ENCODE peak calls at places on chromosomes 13 and 19, in ten cellular contexts. G is cardiac septum; X is A549; I is HT1080; M is upper lobe of left lung; E is A172; N is tibial artery; K is ecto neural progenitor cell; A is CD8-positive, alpha-beta T cell; Y is SW480. Q is an unnamed sample.

GRCh38 chr19:2213799-2214198 is 22.3 kb downstream of the PLEKHJ1 start:
- DNase-seq in Y (no peak), A (no peak), N (no peak), M (peak), I (no peak), K (no peak), G (no peak), X (no peak), E (no peak), Q (no peak)

GRCh38 chr13:27792393-27793218 is at the start of gene GSX1:
- DNase-seq in G (peak), K (peak), N (peak), E (peak), X (peak), Y (no peak), A (peak), M (peak), I (peak), Q (peak)

GRCh38 chr13:113639661-113640262 is 18.2 kb downstream of the ATP4B start:
- DNase-seq in A (no peak), E (no peak), M (no peak), I (no peak), X (no peak), G (peak), Y (no peak), K (no peak), N (no peak), Q (no peak)

GRCh38 chr13:46751811-46752635 is 44.9 kb downstream of the ESD start:
- DNase-seq in A (peak), X (no peak), Y (no peak), M (no peak), G (no peak), N (no peak), I (peak), K (no peak), E (peak), Q (peak)

GRCh38 chr19:31099470-31100190 is 249.6 kb downstream of the TSHZ3 start:
- DNase-seq in M (no peak), G (no peak), K (no peak), I (no peak), N (no peak), A (no peak), E (peak), X (no peak), Y (no peak), Q (no peak)

GRCh38 chr13:46132109-46132508 is 27.3 kb upstream of the CPB2 start:
- DNase-seq in I (no peak), G (no peak), N (no peak), X (no peak), K (no peak), E (no peak), M (no peak), Y (no peak), A (no peak), Q (no peak)

GRCh38 chr19:54451331-54451871 is 2.4 kb downstream of the LENG8 start:
- DNase-seq in I (no peak), N (no peak), X (no peak), A (no peak), E (peak), M (no peak), G (no peak), Y (no peak), K (no peak), Q (peak)

GRCh38 chr13:110639935-110640334 is 24.6 kb downstream of the NAXD start:
- DNase-seq in K (no peak), X (no peak), M (no peak), I (no peak), Y (no peak), G (no peak), E (no peak), N (no peak), A (no peak), Q (no peak)

GRCh38 chr13:75263741-75264407 is 218.1 kb downstream of the TBC1D4 start:
- DNase-seq in E (peak), Y (peak), K (no peak), M (no peak), X (no peak), G (no peak), I (peak), A (no peak), N (no peak), Q (no peak)

GRCh38 chr13:92602560-92602959 is 624.0 kb upstream of the GPC6 start:
- DNase-seq in M (no peak), N (no peak), A (no peak), K (no peak), G (no peak), E (no peak), X (no peak), Y (no peak), I (peak), Q (no peak)

GRCh38 chr19:3506384-3507340 is 551 bp downstream of the FZR1 start:
- DNase-seq in K (peak), X (no peak), I (no peak), A (peak), G (no peak), M (no peak), N (peak), Y (no peak), E (no peak), Q (no peak)

GRCh38 chr13:40476175-40476958 is 190.1 kb downstream of the FOXO1 start:
- DNase-seq in N (no peak), Y (no peak), K (no peak), I (peak), M (no peak), E (peak), X (peak), G (peak), A (no peak), Q (no peak)

GRCh38 chr19:14305706-14306105 is 75.5 kb upstream of the ADGRE5 start:
- DNase-seq in Y (no peak), X (no peak), M (no peak), G (no peak), K (no peak), E (no peak), I (no peak), A (no peak), N (no peak), Q (no peak)

GRCh38 chr19:411723-412355 is 2.9 kb upstream of the C2CD4C start:
- DNase-seq in N (no peak), Y (no peak), K (no peak), G (no peak), I (no peak), X (no peak), M (no peak), A (no peak), E (no peak), Q (no peak)

GRCh38 chr19:40266111-40266510 is 19.0 kb downstream of the AKT2 start:
- DNase-seq in X (no peak), G (peak), A (no peak), I (no peak), N (no peak), M (no peak), E (no peak), K (no peak), Y (no peak), Q (no peak)

GRCh38 chr19:21585491-21585890 is 80.1 kb downstream of the ZNF429 start:
- DNase-seq in I (no peak), A (no peak), N (no peak), K (no peak), E (no peak), M (no peak), G (no peak), X (no peak), Y (no peak), Q (no peak)

GRCh38 chr19:43847884-43848283 is 20.8 kb downstream of the ZNF283 start:
- DNase-seq in N (no peak), K (no peak), M (no peak), E (no peak), G (no peak), X (no peak), I (peak), A (no peak), Y (peak), Q (no peak)

GRCh38 chr13:50911937-50912624 is 2.5 kb downstream of the RNASEH2B start:
- DNase-seq in M (no peak), N (peak), X (peak), G (peak), K (peak), Y (peak), A (peak), I (peak), E (peak), Q (peak)

GRCh38 chr13:73671011-73671410 is 463.2 kb downstream of the KLF12 start:
- DNase-seq in G (no peak), X (no peak), N (no peak), M (no peak), A (no peak), K (no peak), I (no peak), Y (no peak), E (no peak), Q (no peak)

GRCh38 chr19:47095707-47096704 is 17.6 kb downstream of the ZC3H4 start:
- DNase-seq in N (peak), E (peak), Y (peak), X (peak), I (no peak), A (no peak), K (no peak), M (peak), G (peak), Q (peak)

GRCh38 chr19:18896421-18896841 is 473 bp upstream of the CERS1 start:
- DNase-seq in G (no peak), Y (peak), K (no peak), I (no peak), M (peak), A (no peak), N (no peak), X (peak), E (no peak), Q (no peak)

GRCh38 chr19:2491130-2491801 is 15.3 kb downstream of the GADD45B start:
- DNase-seq in E (peak), N (no peak), M (peak), I (peak), K (no peak), G (no peak), A (no peak), Y (peak), X (peak), Q (no peak)

GRCh38 chr19:10010247-10010691 is at the start of gene COL5A3:
- DNase-seq in A (no peak), G (no peak), X (peak), M (peak), K (peak), E (no peak), N (peak), Y (peak), I (no peak), Q (no peak)

GRCh38 chr19:44050740-44051653 is 839 bp upstream of the ZNF223 start:
- DNase-seq in M (no peak), X (peak), I (no peak), Y (peak), A (peak), E (no peak), G (no peak), K (no peak), N (no peak), Q (no peak)